ENCODE peak calls at places on chromosome 21, in eight cellular contexts. Q is lower leg skin; H is prostate gland; Y is HCT116; B is CD8-positive, alpha-beta T cell; A is kidney epithelial cell; G is astrocyte of the spinal cord; T is IMR-90. X is an unnamed sample.

GRCh38 chr21:33370292-33370691 is 32.9 kb upstream of the IFNGR2 start:
- DNase-seq in T (no peak), Q (peak; percentile 59), H (no peak), A (no peak), G (no peak), B (no peak), Y (no peak), X (no peak)

GRCh38 chr21:38140192-38140905 is 116.4 kb upstream of the KCNJ15 start:
- DNase-seq in G (peak; percentile 5), H (peak; percentile 64), Q (no peak), A (peak; percentile 26), T (peak; percentile 25), Y (no peak), B (no peak), X (no peak)

GRCh38 chr21:31346256-31346821 is 2.3 kb upstream of the TIAM1 start:
- DNase-seq in Q (no peak), T (no peak), H (no peak), B (no peak), Y (no peak), A (no peak), G (peak; percentile 42), X (no peak)

GRCh38 chr21:28018741-28019669 is 973.7 kb downstream of the LTN1 start:
- DNase-seq in B (no peak), H (no peak), Y (no peak), Q (no peak), G (no peak), A (no peak), T (peak; percentile 5), X (no peak)

GRCh38 chr21:24825348-24825747 is 781.9 kb downstream of the MRPL39 start:
- DNase-seq in B (no peak), A (no peak), G (no peak), Q (no peak), H (no peak), Y (no peak), T (no peak), X (no peak)

GRCh38 chr21:26739189-26739588 is 106.0 kb downstream of the ADAMTS1 start:
- DNase-seq in H (no peak), T (peak; percentile 31), G (peak; percentile 12), Y (no peak), A (peak; percentile 38), Q (no peak), B (no peak), X (no peak)

GRCh38 chr21:27477321-27477720 is 510.4 kb upstream of the ADAMTS5 start:
- DNase-seq in Y (no peak), G (no peak), A (no peak), B (no peak), T (peak; percentile 27), H (no peak), Q (no peak), X (no peak)

GRCh38 chr21:29697555-29698193 is 242.1 kb downstream of the GRIK1 start:
- DNase-seq in B (no peak), Q (no peak), T (peak; percentile 9), H (no peak), G (no peak), Y (no peak), A (no peak), X (no peak)

GRCh38 chr21:32705139-32705538 is 22.7 kb downstream of the SYNJ1 start:
- DNase-seq in Q (no peak), G (peak; percentile 12), A (no peak), Y (no peak), T (peak; percentile 39), H (no peak), B (no peak), X (no peak)

GRCh38 chr21:39720126-39720778 is 24.7 kb upstream of the IGSF5 start:
- DNase-seq in Q (no peak), A (no peak), H (no peak), T (no peak), B (no peak), Y (no peak), G (peak; percentile 34), X (no peak)

GRCh38 chr21:39318091-39318959 is 4.9 kb upstream of the BRWD1 start:
- DNase-seq in H (no peak), Y (no peak), G (no peak), A (no peak), T (no peak), B (no peak), Q (peak; percentile 15), X (no peak)

GRCh38 chr21:28337319-28337718 is 655.4 kb downstream of the LTN1 start:
- DNase-seq in Y (no peak), B (no peak), Q (no peak), G (peak; percentile 71), H (no peak), T (peak; percentile 78), A (no peak), X (peak; percentile 61)

GRCh38 chr21:43297989-43298388 is 128.9 kb downstream of the SIK1 start:
- DNase-seq in B (no peak), G (no peak), T (no peak), H (no peak), Q (no peak), Y (no peak), A (no peak), X (no peak)

GRCh38 chr21:17921579-17922530 is 102.7 kb upstream of the C21orf91 start:
- DNase-seq in B (no peak), G (peak; percentile 72), T (peak; percentile 65), A (no peak), H (peak; percentile 15), Y (no peak), Q (no peak), X (peak; percentile 72)

GRCh38 chr21:35207322-35207721 is 158.2 kb upstream of the RUNX1 start:
- DNase-seq in Q (no peak), Y (no peak), A (no peak), G (no peak), H (no peak), B (no peak), T (no peak), X (no peak)

GRCh38 chr21:35203093-35204021 is 154.3 kb upstream of the RUNX1 start:
- DNase-seq in Y (no peak), B (no peak), G (peak; percentile 93), T (peak; percentile 93), H (no peak), A (no peak), Q (no peak), X (no peak)

GRCh38 chr21:35206141-35207125 is 157.3 kb upstream of the RUNX1 start:
- DNase-seq in G (no peak), T (peak; percentile 32), Y (no peak), H (peak; percentile 16), Q (no peak), B (no peak), A (no peak), X (no peak)

GRCh38 chr21:35204125-35204524 is 155.0 kb upstream of the RUNX1 start:
- DNase-seq in B (no peak), G (peak; percentile 46), A (no peak), T (peak; percentile 46), Y (no peak), H (no peak), Q (no peak), X (no peak)

DNA sequence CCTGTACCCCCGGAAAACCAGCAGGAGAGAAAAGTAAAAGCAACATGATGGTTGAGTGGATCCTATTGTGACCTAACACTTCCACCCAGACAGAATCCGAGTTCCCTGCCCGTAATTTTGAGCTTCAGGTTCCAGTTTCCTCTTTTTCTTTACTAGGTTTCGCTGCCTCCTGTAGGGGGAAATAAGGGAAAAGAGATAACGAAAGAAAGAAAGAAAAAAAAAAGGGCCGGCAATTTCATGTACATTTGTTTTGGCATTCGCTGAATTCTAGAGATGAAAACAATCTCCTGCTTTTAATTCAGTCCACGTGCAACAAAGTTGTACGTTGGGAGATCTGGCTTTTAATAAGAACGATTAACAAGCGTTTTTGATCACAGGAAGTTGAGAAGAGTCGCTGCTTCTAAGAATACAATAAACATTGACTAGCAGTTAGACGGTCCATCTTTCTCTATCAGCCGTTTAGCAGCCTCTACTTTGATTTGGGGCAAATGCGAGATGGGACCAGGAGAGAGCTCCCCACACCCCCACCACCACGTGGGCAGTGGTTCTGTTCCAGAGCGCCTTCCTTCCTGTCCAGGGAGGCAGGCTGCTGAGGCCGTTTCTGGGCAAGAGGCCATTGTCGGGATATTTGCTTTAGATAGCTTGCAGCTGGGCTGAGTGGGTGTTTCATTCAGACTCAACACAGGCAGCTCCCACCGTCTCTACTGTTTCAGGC is 155.9 kb upstream of the RUNX1 start:
- DNase-seq in T (peak; percentile 98), Y (no peak), H (peak; percentile 21), A (no peak), Q (peak; percentile 88), G (peak; percentile 83), B (no peak), X (no peak)
- H3K4me3 ChIP-seq in T (peak overlapping the region; percentile 25), Y (no peak overlapping the region), H (no peak overlapping the region), A (no peak overlapping the region), Q (no peak overlapping the region), G (no peak overlapping the region), B (peak overlapping the region; percentile 26), X (no peak overlapping the region)

DNA sequence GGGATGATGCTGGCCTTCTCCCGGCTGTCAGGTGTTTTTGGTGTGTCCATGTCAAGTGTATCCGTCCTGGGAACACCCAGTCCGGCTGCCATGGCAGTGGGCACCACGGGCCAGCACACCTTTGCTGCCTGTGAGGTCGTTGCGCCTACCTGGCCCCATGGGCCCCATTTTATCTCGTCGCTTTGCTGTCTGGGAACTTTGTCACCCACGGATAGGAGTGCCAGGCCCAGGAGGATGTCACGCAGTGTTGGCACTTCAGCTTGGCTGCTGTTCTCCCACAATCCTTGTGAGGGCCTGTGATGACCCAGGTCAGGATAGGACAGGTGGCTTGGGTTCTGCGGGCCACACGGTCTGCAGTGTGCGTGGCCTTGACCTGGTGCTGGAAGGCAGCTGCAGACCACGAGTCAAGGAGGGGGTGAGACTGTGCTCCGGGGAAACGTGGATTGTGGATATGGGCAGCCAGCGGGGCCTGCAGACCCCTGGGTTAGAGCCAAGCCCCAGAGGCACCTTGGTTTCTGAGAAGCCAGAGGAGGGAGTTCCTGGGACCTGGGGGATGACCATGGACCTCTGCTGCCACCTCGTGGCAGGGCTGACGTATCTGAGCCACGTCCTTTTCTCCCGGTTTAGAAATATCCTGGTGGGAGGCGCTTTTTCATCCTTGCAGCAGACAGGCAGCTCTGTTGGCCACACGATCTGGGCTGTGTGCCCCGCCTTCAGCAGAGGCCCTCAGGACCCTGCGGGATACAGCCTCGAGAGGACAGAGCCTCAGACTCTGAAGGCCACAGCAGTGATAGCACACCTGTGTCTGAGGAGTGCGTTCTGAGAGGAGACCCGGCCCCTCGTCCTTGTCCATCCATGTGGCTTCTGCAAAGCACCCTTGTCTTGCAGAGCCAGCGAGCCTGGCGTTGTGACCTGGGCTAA is 161.1 kb upstream of the COL6A1 start:
- DNase-seq in T (peak; percentile 91), G (peak; percentile 91), H (peak; percentile 70), Q (peak; percentile 89), A (peak; percentile 55), B (peak; percentile 68), Y (peak; percentile 75), X (peak; percentile 93)
- TF ChIP-seq CTCF in T (peak; percentile 98), G (peak; percentile 88), H (peak; percentile 65), Q (peak; percentile 35), A (peak; percentile 87), B (peak; percentile 80), Y (peak; percentile 84), X (peak; percentile 84)

DNA sequence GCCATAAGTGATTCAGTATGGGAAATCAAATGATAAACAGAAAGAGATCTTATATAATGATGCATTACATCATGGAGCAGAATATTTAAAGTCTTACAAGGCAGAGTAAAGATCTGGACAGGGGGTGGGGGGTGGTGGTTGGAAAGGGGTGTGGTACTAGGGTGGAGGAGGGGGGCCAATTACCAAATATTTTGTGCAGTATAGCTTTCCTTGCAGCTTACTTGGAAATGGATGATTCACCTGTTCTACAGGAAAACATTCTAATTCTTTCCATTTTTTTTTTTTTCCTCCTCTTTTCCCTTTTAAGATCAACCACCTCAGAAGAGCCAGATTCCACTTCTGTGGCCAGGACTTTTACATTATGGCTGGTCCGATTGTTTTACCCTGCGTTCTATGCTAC is 859.3 kb downstream of the USP25 start:
- DNase-seq in Q (no peak), B (no peak), T (no peak), A (no peak), H (no peak), Y (no peak), G (no peak), X (no peak)
- H3K4me3 ChIP-seq in Q (no peak overlapping the region), B (no peak overlapping the region), T (no peak overlapping the region), A (no peak overlapping the region), H (no peak overlapping the region), Y (no peak overlapping the region), G (no peak overlapping the region), X (no peak overlapping the region)

GRCh38 chr21:36388835-36389234 is 3.6 kb downstream of the CHAF1B start:
- DNase-seq in Y (no peak), Q (no peak), G (peak; percentile 49), A (no peak), H (no peak), T (peak; percentile 54), B (no peak), X (peak; percentile 66)
- TF ChIP-seq CTCF in Y (peak; percentile 36), Q (no peak), G (peak; percentile 37), A (peak; percentile 20), H (no peak), T (peak; percentile 20), B (no peak), X (peak; percentile 60)